ENCODE peak calls at places on chromosomes 4 and X, in four cellular contexts. P, I, F and W are unnamed samples.
A peak's percentile ranks its signal among the peaks of the same experiment; 100 is the strongest.

GRCh38 chrX:41184312-41184711 is 99.1 kb downstream of the USP9X start:
- DNase-seq in P (no peak), I (no peak), F (no peak), W (peak; percentile 18)

GRCh38 chr4:13950491-13950890 is 323.0 kb upstream of the BOD1L1 start:
- DNase-seq in P (no peak), I (no peak), F (no peak), W (no peak)

GRCh38 chr4:94665500-94666398 is 92.0 kb upstream of the BMPR1B start:
- DNase-seq in P (no peak), I (no peak), F (no peak), W (no peak)

GRCh38 chr4:141180991-141181760 is 39.5 kb upstream of the ZNF330 start:
- DNase-seq in P (no peak), I (no peak), F (no peak), W (no peak)

GRCh38 chrX:1300449-1300848 is 31.8 kb downstream of the CSF2RA start:
- DNase-seq in P (no peak), I (no peak), F (no peak), W (no peak)

GRCh38 chr4:17385403-17385802 is 126.5 kb downstream of the QDPR start:
- DNase-seq in P (no peak), I (no peak), F (peak; percentile 23), W (peak; percentile 1)

GRCh38 chrX:145817299-145817665 is 347 bp upstream of the SLITRK2 start:
- DNase-seq in P (no peak), I (no peak), F (no peak), W (peak; percentile 1)

GRCh38 chrX:53685711-53686110 is 808 bp downstream of the HUWE1 start:
- DNase-seq in P (no peak), I (no peak), F (no peak), W (no peak)

GRCh38 chr4:67014592-67014991 is 530.7 kb downstream of the CENPC start:
- DNase-seq in P (no peak), I (no peak), F (no peak), W (no peak)

GRCh38 chr4:10074767-10075105 is 41.9 kb downstream of the WDR1 start:
- DNase-seq in P (peak; percentile 45), I (no peak), F (no peak), W (peak; percentile 42)

GRCh38 chr4:86050516-86050915 is 309.3 kb downstream of the MAPK10 start:
- DNase-seq in P (no peak), I (no peak), F (no peak), W (no peak)

GRCh38 chrX:13463608-13464007 is 105.8 kb upstream of the EGFL6 start:
- DNase-seq in P (peak; percentile 76), I (peak; percentile 90), F (no peak), W (peak; percentile 85)

GRCh38 chr4:37244583-37245390 is at the start of gene NWD2:
- DNase-seq in P (no peak), I (no peak), F (no peak), W (peak; percentile 62)

GRCh38 chr4:164207460-164207859 is 546.5 kb upstream of the SMIM31 start:
- DNase-seq in P (no peak), I (no peak), F (no peak), W (no peak)

GRCh38 chrX:143095311-143095710 is 69.6 kb downstream of the SPANXN4 start:
- DNase-seq in P (no peak), I (no peak), F (no peak), W (no peak)
- H3K27me3 ChIP-seq in P (no peaks in the 10 kb centered on the region), I (no peaks in the 10 kb centered on the region), F (no peaks in the 10 kb centered on the region), W (no peaks in the 10 kb centered on the region)

GRCh38 chr4:31058656-31059055 is 338.5 kb downstream of the PCDH7 start:
- DNase-seq in P (no peak), I (no peak), F (no peak), W (no peak)
- TF ChIP-seq CTCF in P (no peak), I (no peak), F (no peak), W (no peak)

GRCh38 chrX:108736509-108737479 is at the start of gene IRS4:
- DNase-seq in P (no peak), I (no peak), F (no peak), W (peak; percentile 79)

GRCh38 chrX:108737754-108738153 is 1.4 kb upstream of the IRS4 start:
- DNase-seq in P (no peak), I (no peak), F (no peak), W (no peak)

GRCh38 chrX:108734426-108734825 is 1.9 kb downstream of the IRS4 start:
- DNase-seq in P (no peak), I (no peak), F (no peak), W (no peak)

GRCh38 chrX:108735087-108735679 is 1.2 kb downstream of the IRS4 start:
- DNase-seq in P (no peak), I (no peak), F (no peak), W (no peak)

DNA sequence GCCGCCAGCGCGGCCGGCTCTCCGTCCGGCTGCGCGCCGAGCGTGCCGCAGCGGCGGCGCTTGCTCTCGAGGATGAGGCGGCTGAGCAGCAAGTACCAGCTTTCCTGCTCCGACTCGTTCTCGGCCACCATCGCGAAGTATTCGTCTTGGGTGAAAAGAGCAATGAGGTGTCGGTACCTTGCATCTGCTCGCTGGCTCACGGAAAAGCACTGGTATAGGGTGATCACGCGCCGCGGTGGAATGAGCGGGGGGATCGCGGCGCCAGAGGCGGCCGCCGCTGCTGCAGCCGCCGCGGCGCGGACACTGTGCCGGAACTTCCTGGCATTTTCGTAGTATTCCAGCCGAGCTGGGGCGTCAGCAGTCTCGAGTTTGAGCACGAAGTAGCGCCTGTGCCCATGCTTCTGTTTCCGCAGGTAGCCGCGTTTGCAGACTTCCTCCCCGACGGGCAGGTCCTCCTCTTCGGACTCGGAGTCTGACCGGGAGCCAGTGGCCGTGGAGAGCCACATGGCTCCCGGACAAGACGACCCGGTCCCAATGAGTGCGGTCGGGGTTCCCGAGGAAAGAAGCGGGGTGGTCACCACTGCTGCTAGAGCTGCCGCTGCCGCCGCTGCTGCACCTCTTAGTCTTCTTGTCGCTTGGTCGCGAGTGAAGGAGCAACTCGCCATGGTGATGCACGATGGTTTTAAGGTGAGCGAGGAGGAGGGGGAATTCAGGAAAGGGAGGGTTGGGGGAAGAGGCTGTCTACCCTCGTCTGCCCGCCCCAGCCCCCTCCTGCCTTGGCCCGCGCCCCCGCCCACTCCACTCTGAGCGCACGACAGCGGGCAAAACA is 469 bp downstream of the IRS4 start:
- DNase-seq in P (no peak), I (no peak), F (no peak), W (peak; percentile 12)
- H3K27me3 ChIP-seq in P (peaks cover 18% of the 10 kb centered on the region), I (peaks cover 45% of the 10 kb centered on the region), F (peaks cover 91% of the 10 kb centered on the region), W (peaks cover 69% of the 10 kb centered on the region)

DNA sequence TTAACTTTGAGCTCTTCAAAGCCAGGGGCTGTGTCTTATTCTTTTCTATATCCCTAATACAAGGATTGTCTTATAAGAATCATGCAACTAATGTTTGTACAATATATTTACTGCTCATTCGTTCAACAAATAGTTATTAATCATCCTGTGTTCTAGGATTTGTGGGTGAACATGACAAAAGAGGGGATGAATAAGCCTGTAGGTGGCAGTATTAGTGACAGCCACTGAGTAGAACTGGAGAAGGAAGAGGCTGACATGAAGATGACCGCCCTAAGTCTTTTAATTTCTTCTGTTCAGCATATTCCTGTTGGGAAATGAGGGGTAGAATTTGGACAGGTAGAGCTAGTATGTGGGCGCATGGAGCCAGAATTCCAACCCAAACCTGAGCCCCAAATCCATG is 11.9 kb upstream of the LINC00632 start:
- DNase-seq in P (no peak), I (no peak), F (no peak), W (no peak)
- TF ChIP-seq CTCF in P (no peak), I (peak; percentile 4), F (no peak), W (peak; percentile 25)

DNA sequence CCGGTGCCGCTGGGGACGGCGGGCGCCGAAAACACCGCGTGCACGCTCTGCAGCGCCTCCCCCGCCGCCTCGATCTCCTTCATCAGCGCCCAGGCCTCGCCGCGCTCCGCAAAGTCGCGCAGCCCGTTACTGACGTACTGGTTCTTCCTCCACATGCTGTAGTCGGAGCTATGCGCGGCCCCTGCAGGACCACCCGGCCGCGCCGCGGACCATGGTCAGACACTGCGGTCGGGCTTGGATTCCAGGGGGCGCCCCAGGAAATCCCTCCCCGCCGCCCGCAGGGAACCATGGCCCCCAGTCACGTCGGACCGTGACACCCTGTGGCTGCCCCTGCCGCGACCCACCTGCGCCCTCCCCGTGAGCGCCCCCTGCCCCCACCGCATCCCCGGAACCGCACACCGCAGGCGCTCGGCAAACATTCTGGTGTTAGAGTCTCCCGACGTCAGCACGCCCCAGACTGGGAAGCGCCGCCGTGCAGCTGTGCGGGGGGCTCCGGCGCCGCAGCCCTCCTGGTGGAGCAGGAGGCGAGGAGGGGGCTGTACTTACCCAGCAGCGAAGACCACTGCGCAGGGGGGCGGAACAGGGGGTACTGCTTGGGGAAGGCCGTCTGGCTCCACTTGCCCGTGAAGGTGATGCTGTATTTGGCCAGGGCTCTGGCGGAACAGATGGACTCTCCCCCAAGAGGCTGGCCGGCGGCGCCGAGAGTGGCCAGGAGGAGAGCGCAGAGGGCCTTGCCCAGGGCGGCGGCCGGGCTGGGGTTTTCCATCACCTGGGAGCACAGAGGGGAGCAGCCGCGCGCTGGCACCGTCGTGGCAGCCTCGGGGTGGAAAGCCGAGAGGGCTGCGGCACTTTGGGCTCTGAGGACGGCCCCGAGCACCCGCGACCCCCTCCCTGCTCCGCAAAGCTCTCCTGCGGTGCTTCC is 816 bp downstream of the SPON2 start:
- DNase-seq in P (peak; percentile 71), I (no peak), F (no peak), W (peak; percentile 33)
- H3K27me3 ChIP-seq in P (peaks cover 33% of the 10 kb centered on the region), I (peaks cover 5% of the 10 kb centered on the region), F (peaks cover 22% of the 10 kb centered on the region), W (peaks cover 88% of the 10 kb centered on the region)

GRCh38 chr4:88063634-88064296 is 56.3 kb downstream of the PKD2 start:
- DNase-seq in P (no peak), I (no peak), F (no peak), W (no peak)

GRCh38 chr4:88062843-88063242 is 55.4 kb downstream of the PKD2 start:
- DNase-seq in P (no peak), I (no peak), F (no peak), W (no peak)

GRCh38 chr4:88064410-88064809 is 57.0 kb downstream of the PKD2 start:
- DNase-seq in P (no peak), I (no peak), F (no peak), W (no peak)

GRCh38 chr4:88060431-88060830 is 53.0 kb downstream of the PKD2 start:
- DNase-seq in P (no peak), I (no peak), F (no peak), W (no peak)

DNA sequence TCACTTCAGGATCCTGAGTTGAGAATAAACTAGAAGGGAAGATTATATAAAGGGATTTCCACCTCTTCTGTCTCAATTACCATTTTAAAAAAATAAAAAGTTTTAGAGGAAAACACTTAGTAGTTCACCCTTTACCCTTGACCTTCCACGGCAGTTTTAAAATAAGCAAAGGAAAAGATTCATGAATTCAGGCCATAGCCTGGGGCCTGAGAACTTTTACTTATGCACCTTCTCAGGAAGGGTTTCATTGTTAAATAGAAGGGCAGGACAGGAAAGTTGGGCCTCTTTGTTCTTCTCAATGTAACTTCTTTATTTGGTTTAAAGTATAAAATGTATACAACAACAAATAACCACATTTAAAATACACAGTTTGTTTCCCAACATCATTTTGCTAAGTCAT is 54.9 kb downstream of the PKD2 start:
- DNase-seq in P (no peak), I (no peak), F (no peak), W (no peak)
- TF ChIP-seq CTCF in P (no peak), I (no peak), F (no peak), W (no peak)